ENCODE peak calls at places on chromosome 3, in nine cellular contexts. One of them, this sample, is unnamed.

GRCh38 chr3:18890459-18890858 is 257.9 kb upstream of the KCNH8 start:
- DNase-seq in NCI-H1694 treated with DMSO at 0.1 percent for 48 hours: no peak
- DNase-seq in hepatocyte: no peak
- DNase-seq in stromal cell of bone marrow: no peak
- DNase-seq in endothelial cell: no peak
- DNase-seq in Panc1: no peak
- DNase-seq in activated CD8-positive, alpha-beta T cell treated with anti-CD3 and anti-CD28 coated beads for 36 hours: no peak
- DNase-seq in cardiac muscle cell: no peak
- DNase-seq in NCI-H2171: no peak
- DNase-seq in this sample: no peak

GRCh38 chr3:100748220-100748619 is 38.9 kb downstream of the TFG start:
- DNase-seq in Panc1: no peak
- DNase-seq in endothelial cell: no peak
- DNase-seq in NCI-H1694 treated with DMSO at 0.1 percent for 48 hours: no peak
- DNase-seq in NCI-H2171: no peak
- DNase-seq in stromal cell of bone marrow: no peak
- DNase-seq in activated CD8-positive, alpha-beta T cell treated with anti-CD3 and anti-CD28 coated beads for 36 hours: no peak
- DNase-seq in hepatocyte: no peak
- DNase-seq in cardiac muscle cell: no peak
- DNase-seq in this sample: no peak

GRCh38 chr3:123084192-123084591 is 17.4 kb downstream of the PDIA5 start:
- DNase-seq in activated CD8-positive, alpha-beta T cell treated with anti-CD3 and anti-CD28 coated beads for 36 hours: no peak
- DNase-seq in NCI-H2171: no peak
- DNase-seq in NCI-H1694 treated with DMSO at 0.1 percent for 48 hours: no peak
- DNase-seq in endothelial cell: no peak
- DNase-seq in hepatocyte: no peak
- DNase-seq in stromal cell of bone marrow: no peak
- DNase-seq in Panc1: no peak
- DNase-seq in cardiac muscle cell: no peak
- DNase-seq in this sample: no peak

GRCh38 chr3:36455406-36455805 is 75.1 kb downstream of the STAC start:
- DNase-seq in NCI-H1694 treated with DMSO at 0.1 percent for 48 hours: no peak
- DNase-seq in activated CD8-positive, alpha-beta T cell treated with anti-CD3 and anti-CD28 coated beads for 36 hours: no peak
- DNase-seq in cardiac muscle cell: peak
- DNase-seq in hepatocyte: no peak
- DNase-seq in stromal cell of bone marrow: no peak
- DNase-seq in Panc1: no peak
- DNase-seq in NCI-H2171: no peak
- DNase-seq in endothelial cell: no peak
- DNase-seq in this sample: no peak

GRCh38 chr3:153221748-153222162 is 59.7 kb downstream of the RAP2B start:
- DNase-seq in Panc1: peak
- DNase-seq in NCI-H2171: no peak
- DNase-seq in NCI-H1694 treated with DMSO at 0.1 percent for 48 hours: no peak
- DNase-seq in cardiac muscle cell: peak
- DNase-seq in hepatocyte: peak
- DNase-seq in endothelial cell: peak
- DNase-seq in stromal cell of bone marrow: peak
- DNase-seq in activated CD8-positive, alpha-beta T cell treated with anti-CD3 and anti-CD28 coated beads for 36 hours: peak
- DNase-seq in this sample: no peak

GRCh38 chr3:16883057-16883725 is 1.6 kb upstream of the PLCL2 start:
- DNase-seq in stromal cell of bone marrow: no peak
- DNase-seq in Panc1: no peak
- DNase-seq in endothelial cell: no peak
- DNase-seq in NCI-H1694 treated with DMSO at 0.1 percent for 48 hours: no peak
- DNase-seq in cardiac muscle cell: no peak
- DNase-seq in NCI-H2171: no peak
- DNase-seq in activated CD8-positive, alpha-beta T cell treated with anti-CD3 and anti-CD28 coated beads for 36 hours: no peak
- DNase-seq in hepatocyte: peak
- DNase-seq in this sample: peak

GRCh38 chr3:95615592-95616310 is 1198.6 kb upstream of the EPHA6 start:
- DNase-seq in Panc1: no peak
- DNase-seq in NCI-H2171: no peak
- DNase-seq in NCI-H1694 treated with DMSO at 0.1 percent for 48 hours: no peak
- DNase-seq in activated CD8-positive, alpha-beta T cell treated with anti-CD3 and anti-CD28 coated beads for 36 hours: no peak
- DNase-seq in cardiac muscle cell: no peak
- DNase-seq in hepatocyte: no peak
- DNase-seq in endothelial cell: no peak
- DNase-seq in stromal cell of bone marrow: no peak
- DNase-seq in this sample: no peak

GRCh38 chr3:69324362-69325025 is 61.4 kb downstream of the FRMD4B start:
- DNase-seq in Panc1: no peak
- DNase-seq in activated CD8-positive, alpha-beta T cell treated with anti-CD3 and anti-CD28 coated beads for 36 hours: peak
- DNase-seq in cardiac muscle cell: no peak
- DNase-seq in stromal cell of bone marrow: no peak
- DNase-seq in NCI-H2171: peak
- DNase-seq in NCI-H1694 treated with DMSO at 0.1 percent for 48 hours: no peak
- DNase-seq in hepatocyte: no peak
- DNase-seq in endothelial cell: peak
- DNase-seq in this sample: no peak

This sample was measured in AG09319.